ENCODE peak calls at places on chromosomes 7 and 10, in seven cellular contexts. O is nucleus accumbens; X is ureter; A is hippocampal formation; I is T-cell; Z is astrocyte of the hippocampus; B is activated gamma-delta T cell treated with anti-CD3 and anti-CD28 coated beads, Interleukin-2, amount 50 U/mL, for 16 hours. H is an unnamed sample.

GRCh38 chr10:112383325-112383724 is 9.4 kb downstream of the ACSL5 start:
- DNase-seq in O (no peak), X (peak), A (no peak), I (no peak), Z (peak), B (no peak), H (peak)

GRCh38 chr10:131452926-131453771 is 141.6 kb upstream of the TCERG1L start:
- DNase-seq in O (peak), X (no peak), A (peak), I (no peak), Z (peak), B (no peak), H (no peak)

GRCh38 chr7:157729566-157729965 is 392.8 kb downstream of the DNAJB6 start:
- DNase-seq in O (no peak), X (no peak), A (no peak), I (no peak), Z (no peak), B (no peak), H (no peak)

GRCh38 chr7:80708007-80708594 is 69.7 kb downstream of the CD36 start:
- DNase-seq in O (no peak), X (no peak), A (no peak), I (no peak), Z (no peak), B (no peak), H (no peak)

GRCh38 chr10:122301055-122301810 is 30.1 kb downstream of the BTBD16 start:
- DNase-seq in O (no peak), X (no peak), A (no peak), I (no peak), Z (peak), B (no peak), H (no peak)

GRCh38 chr10:60853107-60853506 is 74.8 kb downstream of the CDK1 start:
- DNase-seq in O (no peak), X (no peak), A (no peak), I (no peak), Z (peak), B (no peak), H (no peak)

GRCh38 chr7:74525140-74525539 is 71.4 kb downstream of the GTF2IRD1 start:
- DNase-seq in O (no peak), X (no peak), A (no peak), I (no peak), Z (no peak), B (no peak), H (no peak)

GRCh38 chr10:43479275-43479674 is 42.4 kb downstream of the ZNF487 start:
- DNase-seq in O (no peak), X (no peak), A (no peak), I (no peak), Z (no peak), B (no peak), H (no peak)

GRCh38 chr7:105521027-105521730 is 892 bp downstream of the PUS7 start:
- DNase-seq in O (peak), X (peak), A (peak), I (no peak), Z (peak), B (no peak), H (peak)

GRCh38 chr7:24038993-24039392 is 245.0 kb upstream of the NPY start:
- DNase-seq in O (no peak), X (no peak), A (no peak), I (no peak), Z (no peak), B (no peak), H (no peak)

GRCh38 chr10:7258948-7259523 is 151.8 kb downstream of the SFMBT2 start:
- DNase-seq in O (no peak), X (no peak), A (no peak), I (peak), Z (peak), B (peak), H (no peak)

H was measured in AG04450.